ENCODE peak calls at places on chromosomes 3 and 15, in five cellular contexts. V is WTC11, J is H1, H is HepG2, Y is K562. M is an unnamed sample.

GRCh38 chr3:14418670-14419250 is 16.4 kb downstream of the SLC6A6 start:
- DNase-seq in V (peak; percentile 39), J (no peak), H (peak; percentile 87), Y (no peak), M (no peak)

GRCh38 chr3:53375019-53375418 is 27.7 kb upstream of the DCP1A start:
- DNase-seq in V (peak; percentile 87), J (peak; percentile 89), H (peak; percentile 69), Y (peak; percentile 72), M (no peak)

GRCh38 chr3:133135303-133135702 is 97.1 kb downstream of the TMEM108 start:
- DNase-seq in V (no peak), J (no peak), H (no peak), Y (no peak), M (no peak)

GRCh38 chr3:195284842-195285241 is 13.9 kb upstream of the XXYLT1 start:
- DNase-seq in V (no peak), J (no peak), H (no peak), Y (no peak), M (no peak)

GRCh38 chr15:69887018-69887417 is 210.7 kb downstream of the TLE3 start:
- DNase-seq in V (no peak), J (no peak), H (no peak), Y (no peak), M (no peak)

GRCh38 chr3:61808526-61808925 is 247.2 kb downstream of the PTPRG start:
- DNase-seq in V (no peak), J (no peak), H (no peak), Y (no peak), M (no peak)

GRCh38 chr3:186261638-186262037 is 100.4 kb downstream of the DGKG start:
- DNase-seq in V (peak; percentile 40), J (no peak), H (no peak), Y (peak; percentile 29), M (no peak)

GRCh38 chr15:45378149-45378912 is at the start of gene GATM:
- DNase-seq in V (peak; percentile 74), J (peak; percentile 77), H (no peak), Y (no peak), M (peak; percentile 66)

GRCh38 chr3:120693439-120694172 is 11.6 kb upstream of the HGD start:
- DNase-seq in V (no peak), J (no peak), H (peak; percentile 86), Y (no peak), M (no peak)

GRCh38 chr3:150825192-150825915 is 62.4 kb upstream of the SIAH2 start:
- DNase-seq in V (no peak), J (no peak), H (no peak), Y (no peak), M (no peak)

GRCh38 chr3:194104041-194104751 is 31.8 kb upstream of the HES1 start:
- DNase-seq in V (no peak), J (no peak), H (no peak), Y (no peak), M (no peak)

GRCh38 chr3:166420071-166420470 is 582.8 kb upstream of the BCHE start:
- DNase-seq in V (no peak), J (no peak), H (no peak), Y (no peak), M (no peak)

GRCh38 chr3:192901435-192901834 is 16.2 kb downstream of the MB21D2 start:
- DNase-seq in V (no peak), J (no peak), H (no peak), Y (no peak), M (no peak)

GRCh38 chr3:60948488-60948887 is 302.8 kb downstream of the FHIT start:
- DNase-seq in V (no peak), J (no peak), H (no peak), Y (no peak), M (no peak)

GRCh38 chr15:80567721-80568157 is 127.4 kb upstream of the ABHD17C start:
- DNase-seq in V (peak; percentile 52), J (no peak), H (peak; percentile 72), Y (peak; percentile 22), M (no peak)

GRCh38 chr3:41127414-41127813 is 71.9 kb upstream of the CTNNB1 start:
- DNase-seq in V (no peak), J (no peak), H (no peak), Y (no peak), M (no peak)

GRCh38 chr3:196599734-196600128 is 31.3 kb downstream of the FBXO45 start:
- DNase-seq in V (no peak), J (peak; percentile 29), H (no peak), Y (no peak), M (no peak)

GRCh38 chr3:124823648-124824047 is 63.5 kb downstream of the ITGB5 start:
- DNase-seq in V (no peak), J (no peak), H (no peak), Y (no peak), M (no peak)

GRCh38 chr3:46405301-46406079 is 1.4 kb downstream of the CCR5AS start:
- DNase-seq in V (no peak), J (no peak), H (no peak), Y (peak; percentile 32), M (no peak)

GRCh38 chr15:29270169-29270955 is 740 bp upstream of the NSMCE3 start:
- DNase-seq in V (no peak), J (no peak), H (no peak), Y (no peak), M (peak; percentile 67)

GRCh38 chr3:43871627-43872245 is 181.0 kb downstream of the ABHD5 start:
- DNase-seq in V (no peak), J (peak; percentile 33), H (no peak), Y (no peak), M (no peak)

GRCh38 chr15:67915374-67916050 is 75.7 kb upstream of the RNU6-1 start:
- DNase-seq in V (no peak), J (peak; percentile 47), H (peak; percentile 96), Y (no peak), M (no peak)
- TF ChIP-seq CREB1 in V (no peak), J (no peak), H (peak; percentile 65), Y (no peak), M (no peak)

GRCh38 chr3:130692455-130692854 is 54.2 kb downstream of the PIK3R4 start:
- DNase-seq in V (no peak), J (no peak), H (no peak), Y (no peak), M (no peak)
- TF ChIP-seq ATF2 in V (no peak), J (no peak), H (no peak), Y (no peak), M (no peak)

DNA sequence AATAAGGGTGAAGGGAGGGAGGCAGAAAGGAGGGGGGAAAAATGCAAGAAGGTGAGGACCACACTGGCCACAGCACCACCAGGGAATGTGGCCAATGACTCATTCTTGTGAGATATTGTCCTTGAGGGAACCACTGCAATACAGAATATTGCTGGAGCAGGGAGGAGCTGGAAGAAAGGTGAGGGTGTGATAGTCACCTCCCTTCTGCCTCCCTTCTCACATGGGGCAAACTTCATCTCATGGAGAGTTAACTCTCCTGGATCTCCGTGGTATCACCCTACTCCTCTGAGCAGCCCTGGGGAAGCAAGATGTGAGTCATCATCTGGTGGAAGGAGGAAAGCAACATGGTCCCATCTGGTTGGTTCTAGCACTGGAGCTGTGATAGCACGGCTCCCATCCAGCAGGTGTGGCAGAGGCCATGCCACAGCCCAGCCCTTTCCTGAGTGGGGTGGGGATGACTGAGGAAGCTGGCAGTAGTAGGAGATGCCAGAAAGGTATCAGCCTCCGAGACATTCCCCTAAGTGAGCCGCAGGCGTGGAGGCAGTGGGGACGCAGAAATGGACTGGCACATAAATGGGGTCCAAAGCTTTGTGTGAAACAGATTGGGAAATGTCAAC is 115.9 kb upstream of the LPP start:
- DNase-seq in V (no peak), J (no peak), H (no peak), Y (no peak), M (no peak)
- TF ChIP-seq CREB1 in V (no peak), J (no peak), H (no peak), Y (no peak), M (no peak)

GRCh38 chr15:92163641-92164040 is 230.0 kb upstream of the ST8SIA2 start:
- DNase-seq in V (peak; percentile 23), J (no peak), H (no peak), Y (no peak), M (no peak)
- TF ChIP-seq ATF2 in V (no peak), J (no peak), H (no peak), Y (no peak), M (no peak)

GRCh38 chr15:98266295-98266694 is 305.8 kb downstream of the ARRDC4 start:
- DNase-seq in V (no peak), J (no peak), H (no peak), Y (no peak), M (no peak)
- TF ChIP-seq CREB1 in V (no peak), J (no peak), H (no peak), Y (no peak), M (no peak)

GRCh38 chr3:187850256-187851010 is 105.2 kb upstream of the BCL6 start:
- DNase-seq in V (no peak), J (no peak), H (peak; percentile 33), Y (no peak), M (no peak)
- TF ChIP-seq ATF2 in V (no peak), J (no peak), H (no peak), Y (no peak), M (no peak)

GRCh38 chr3:184591789-184592188 is 30.2 kb downstream of the EPHB3 start:
- DNase-seq in V (no peak), J (no peak), H (no peak), Y (no peak), M (no peak)
- TF ChIP-seq CREB1 in V (no peak), J (no peak), H (no peak), Y (no peak), M (no peak)